ENCODE peak calls at places on chromosomes 5 and 9, in seven cellular contexts. G, C, L, V, B, N and X are unnamed samples.

GRCh38 chr9:125356032-125356431 is 94.4 kb downstream of the GAPVD1 start:
- DNase-seq in B (no peak), L (no peak), N (no peak), C (no peak), G (no peak), V (no peak), X (no peak)

GRCh38 chr5:169408735-169409134 is 107.8 kb upstream of the SLIT3 start:
- DNase-seq in N (no peak), B (no peak), L (no peak), C (no peak), V (no peak), G (no peak), X (no peak)

GRCh38 chr5:76723266-76723665 is 7.3 kb downstream of the F2R start:
- DNase-seq in V (no peak), L (no peak), N (no peak), G (no peak), B (no peak), C (no peak), X (no peak)

GRCh38 chr9:128310461-128310860 is 11.8 kb downstream of the TRUB2 start:
- DNase-seq in C (no peak), V (peak), G (no peak), L (no peak), B (no peak), N (no peak), X (no peak)

GRCh38 chr5:120817044-120817985 is 353.2 kb downstream of the PRR16 start:
- DNase-seq in L (no peak), G (no peak), B (no peak), V (no peak), N (no peak), C (no peak), X (peak)

GRCh38 chr5:132949151-132949550 is 14.3 kb downstream of the AFF4 start:
- DNase-seq in L (no peak), V (no peak), N (no peak), G (no peak), B (no peak), C (no peak), X (no peak)

GRCh38 chr5:92885950-92886349 is 695.1 kb downstream of the NR2F1-AS1 start:
- DNase-seq in N (peak), L (no peak), C (no peak), B (no peak), G (no peak), V (no peak), X (no peak)

GRCh38 chr5:106574820-106575219 is 1095.9 kb downstream of the EFNA5 start:
- DNase-seq in L (no peak), G (no peak), N (no peak), C (no peak), V (no peak), B (no peak), X (no peak)

GRCh38 chr5:134142088-134142487 is 27.6 kb downstream of the TCF7 start:
- DNase-seq in V (no peak), N (no peak), L (peak), G (peak), C (no peak), B (peak), X (no peak)

GRCh38 chr9:33042528-33042927 is 17.5 kb downstream of the DNAJA1 start:
- DNase-seq in V (no peak), N (no peak), B (no peak), L (no peak), C (no peak), G (no peak), X (no peak)

GRCh38 chr9:5355817-5356216 is 16.1 kb upstream of the RLN1 start:
- DNase-seq in G (no peak), N (no peak), B (no peak), V (no peak), L (no peak), C (no peak), X (no peak)

GRCh38 chr5:173201636-173202265 is 33.3 kb downstream of the NKX2-5 start:
- DNase-seq in G (no peak), C (no peak), L (no peak), V (no peak), B (no peak), N (no peak), X (no peak)

GRCh38 chr9:32579706-32580331 is 6.9 kb upstream of the NDUFB6 start:
- DNase-seq in V (peak), N (peak), C (peak), B (peak), G (peak), L (peak), X (peak)

GRCh38 chr5:133974142-133974541 is 5.7 kb upstream of the C5orf15 start:
- DNase-seq in G (no peak), N (no peak), B (no peak), V (no peak), L (no peak), C (no peak), X (no peak)

GRCh38 chr5:157651623-157652376 is 438 bp downstream of the SOX30 start:
- DNase-seq in B (peak), V (peak), G (peak), L (no peak), C (peak), N (no peak), X (peak)

GRCh38 chr9:95181845-95182244 is 135.7 kb downstream of the FANCC start:
- DNase-seq in N (no peak), V (no peak), C (no peak), G (no peak), B (no peak), L (no peak), X (no peak)

GRCh38 chr9:73347123-73347522 is 195.5 kb downstream of the ANXA1 start:
- DNase-seq in G (no peak), N (no peak), V (no peak), B (no peak), L (no peak), C (no peak), X (no peak)

GRCh38 chr5:10528056-10528816 is 35.6 kb upstream of the ANKRD33B start:
- DNase-seq in V (no peak), B (no peak), C (no peak), G (no peak), L (no peak), N (no peak), X (no peak)

GRCh38 chr5:135323701-135324132 is 75.3 kb downstream of the MACROH2A1 start:
- DNase-seq in L (no peak), G (no peak), C (no peak), V (no peak), N (no peak), B (no peak), X (no peak)

GRCh38 chr5:6250121-6250520 is 128.2 kb downstream of the MED10 start:
- DNase-seq in L (no peak), B (no peak), C (no peak), G (no peak), N (no peak), V (no peak), X (no peak)

GRCh38 chr5:175353876-175354275 is 90.1 kb downstream of the DRD1 start:
- DNase-seq in V (no peak), G (no peak), L (no peak), C (no peak), N (no peak), B (no peak), X (no peak)

GRCh38 chr5:175354961-175355360 is 89.0 kb downstream of the DRD1 start:
- DNase-seq in V (no peak), L (no peak), B (no peak), G (no peak), C (no peak), N (no peak), X (no peak)

GRCh38 chr5:175347027-175347426 is 97.0 kb downstream of the DRD1 start:
- DNase-seq in L (no peak), G (no peak), N (no peak), C (no peak), V (no peak), B (no peak), X (no peak)

GRCh38 chr5:175347931-175348330 is 96.1 kb downstream of the DRD1 start:
- DNase-seq in L (no peak), V (no peak), C (no peak), B (no peak), G (no peak), N (no peak), X (no peak)

GRCh38 chr5:175351126-175351525 is 92.9 kb downstream of the DRD1 start:
- DNase-seq in L (no peak), G (no peak), C (no peak), B (no peak), N (no peak), V (peak), X (no peak)
- TF ChIP-seq CTCF in L (no peak), G (no peak), C (no peak), B (no peak), N (no peak), V (no peak), X (no peak)

DNA sequence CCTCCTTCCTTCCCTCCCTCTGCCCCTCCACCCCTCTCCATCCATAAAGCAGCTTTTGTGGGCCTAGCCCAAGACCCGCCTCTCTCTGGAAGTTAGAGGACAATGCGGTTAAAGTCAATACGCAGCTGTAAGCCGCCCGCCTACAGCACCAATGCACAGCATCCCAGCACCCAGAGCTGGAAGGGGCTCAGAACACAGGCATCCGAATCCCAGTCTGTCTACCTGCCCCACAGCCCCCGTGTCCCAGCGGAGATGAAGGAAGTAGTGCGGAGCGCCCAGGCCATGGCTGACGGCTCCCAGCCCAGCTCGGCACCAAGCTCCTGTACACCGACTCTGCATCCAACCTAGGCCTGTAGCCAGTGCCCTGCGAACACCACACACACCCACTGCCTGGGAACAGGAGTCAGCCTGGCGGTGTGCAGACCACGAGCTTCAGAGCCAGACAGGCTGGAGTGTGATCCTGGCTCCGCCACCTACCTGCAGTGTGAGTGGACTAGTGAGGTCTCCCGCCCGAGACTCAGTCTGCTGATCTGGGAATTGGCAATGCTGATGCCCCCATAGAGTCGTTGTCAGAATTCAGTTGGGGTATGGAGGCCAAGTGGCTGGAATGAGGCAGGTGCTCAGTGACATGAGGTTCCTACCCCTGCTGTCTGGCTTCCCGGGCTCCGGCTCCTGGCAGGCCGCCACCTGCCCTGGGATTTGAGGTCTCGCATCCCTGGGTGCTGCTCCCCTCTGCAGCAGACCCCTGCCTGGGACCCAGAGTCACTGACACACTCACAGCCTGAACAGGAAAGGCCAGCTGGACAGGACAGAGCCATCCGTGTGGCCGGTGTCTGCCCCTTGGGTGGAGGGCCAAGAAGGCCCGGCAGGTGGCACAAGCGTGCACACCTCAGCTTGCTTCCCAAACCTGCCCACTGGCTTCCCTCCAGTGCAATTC is 45.1 kb upstream of the RNF130 start:
- DNase-seq in V (no peak), N (peak), B (peak), L (no peak), C (no peak), G (peak), X (peak)
- TF ChIP-seq CTCF in V (no peak), N (peak), B (no peak), L (peak), C (no peak), G (peak), X (peak)

GRCh38 chr5:73766902-73767301 is 140.9 kb downstream of the ARHGEF28 start:
- DNase-seq in G (no peak), N (no peak), B (no peak), V (no peak), C (no peak), L (no peak), X (no peak)

GRCh38 chr5:73764996-73765395 is 139.0 kb downstream of the ARHGEF28 start:
- DNase-seq in V (no peak), L (no peak), N (no peak), C (no peak), G (no peak), B (no peak), X (no peak)

GRCh38 chr5:73764586-73764985 is 138.6 kb downstream of the ARHGEF28 start:
- DNase-seq in L (no peak), C (no peak), B (no peak), G (no peak), V (no peak), N (no peak), X (peak)

GRCh38 chr5:73759771-73760170 is 133.8 kb downstream of the ARHGEF28 start:
- DNase-seq in G (no peak), L (no peak), N (no peak), V (no peak), B (no peak), C (no peak), X (no peak)

DNA sequence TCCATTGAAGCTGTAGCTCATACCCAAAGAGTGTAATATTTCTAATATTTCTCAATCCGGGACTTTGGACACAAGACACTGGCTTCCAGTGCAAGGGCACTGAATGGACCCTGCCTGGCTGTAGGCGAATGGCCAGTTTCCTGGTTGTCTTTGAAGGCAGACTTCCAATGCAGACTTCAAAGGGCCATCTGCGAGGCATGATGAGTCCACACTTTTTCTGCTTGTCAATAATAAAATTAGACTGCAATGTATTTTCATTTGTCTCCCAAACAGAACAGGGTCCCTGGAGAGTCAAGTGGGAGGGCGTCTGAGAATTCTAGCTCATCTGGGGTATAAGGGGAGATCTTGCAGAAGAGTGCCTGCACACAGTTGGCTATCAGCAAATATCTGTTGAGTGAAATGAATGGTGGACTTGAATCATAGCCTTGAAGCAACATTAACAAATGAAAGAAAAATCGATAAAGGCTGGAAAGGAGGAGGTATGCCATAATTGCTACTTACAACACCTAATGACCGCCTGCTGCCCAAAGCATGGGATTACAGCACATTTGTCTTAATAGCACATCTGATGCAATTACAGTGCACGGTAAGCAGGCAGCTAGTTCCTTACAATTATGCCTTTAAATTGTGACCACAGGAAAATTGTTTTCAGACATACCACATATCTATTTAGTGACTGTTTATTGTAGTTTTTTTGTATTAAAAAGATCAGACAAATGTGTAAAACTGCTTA is 137.5 kb downstream of the ARHGEF28 start:
- DNase-seq in G (no peak), C (no peak), N (no peak), V (no peak), B (no peak), L (no peak), X (peak)
- TF ChIP-seq CTCF in G (no peak), C (no peak), N (no peak), V (no peak), B (no peak), L (no peak), X (no peak)

GRCh38 chr5:141040763-141041426 is 10.3 kb upstream of the PCDHB1 start:
- DNase-seq in N (peak), V (peak), B (peak), C (peak), G (peak), L (peak), X (peak)

GRCh38 chr5:141039061-141039460 is 12.1 kb upstream of the PCDHB1 start:
- DNase-seq in N (no peak), C (no peak), L (no peak), G (no peak), B (no peak), V (no peak), X (no peak)

GRCh38 chr5:141040093-141040762 is 10.9 kb upstream of the PCDHB1 start:
- DNase-seq in C (no peak), V (peak), N (peak), B (no peak), G (peak), L (peak), X (peak)

GRCh38 chr5:141039517-141039916 is 11.7 kb upstream of the PCDHB1 start:
- DNase-seq in B (no peak), V (no peak), N (no peak), G (peak), C (no peak), L (no peak), X (no peak)

DNA sequence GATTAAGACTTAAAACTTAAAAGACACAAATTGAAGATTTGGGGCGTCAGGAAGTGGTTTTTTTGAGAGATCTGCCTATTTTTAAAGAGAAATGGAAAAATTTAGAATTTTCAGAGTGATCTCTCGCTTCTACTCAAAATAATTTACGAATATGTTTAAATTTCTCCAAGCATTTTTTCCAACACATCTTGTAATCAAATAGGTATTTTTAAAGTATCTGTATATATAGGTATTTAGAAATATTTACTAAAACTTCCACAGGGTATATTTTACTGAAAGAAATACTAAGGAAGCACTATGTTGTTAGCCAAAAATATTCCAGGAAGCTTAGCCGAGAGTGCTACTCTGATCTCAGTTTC is 9.8 kb upstream of the PCDHB1 start:
- DNase-seq in C (no peak), N (no peak), V (no peak), L (no peak), B (no peak), G (no peak), X (no peak)
- TF ChIP-seq CTCF in C (no peak), N (peak), V (no peak), L (peak), B (no peak), G (no peak), X (no peak)

DNA sequence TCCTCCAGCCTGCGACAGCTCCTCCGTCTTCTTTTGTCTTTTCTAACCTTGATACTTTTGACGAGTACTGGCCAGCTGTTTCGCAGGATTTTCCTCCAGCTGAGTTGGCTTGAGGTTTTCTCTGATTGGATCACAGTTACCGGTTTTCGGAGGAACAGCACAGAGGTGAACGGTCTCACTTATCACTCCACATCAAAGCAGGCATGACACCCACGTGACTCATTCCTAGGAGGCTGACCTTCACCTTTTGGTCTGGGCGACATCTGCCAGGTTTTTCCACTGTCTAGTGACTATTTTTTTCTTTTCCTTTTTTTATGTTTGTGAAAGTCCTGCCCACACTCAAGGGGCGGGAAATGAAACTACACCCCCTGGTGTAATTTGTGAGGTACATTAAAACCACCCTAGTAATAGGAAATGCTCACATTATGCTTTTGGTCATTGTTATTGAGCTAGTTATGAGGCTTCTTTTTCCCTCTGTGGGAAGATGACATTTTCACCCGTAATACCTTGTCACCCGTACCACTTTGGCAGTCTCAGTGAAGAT is 319.2 kb downstream of the GADD45G start:
- DNase-seq in G (no peak), B (no peak), C (no peak), N (no peak), L (no peak), V (no peak), X (no peak)
- TF ChIP-seq CTCF in G (peak), B (no peak), C (no peak), N (peak), L (peak), V (peak), X (no peak)

DNA sequence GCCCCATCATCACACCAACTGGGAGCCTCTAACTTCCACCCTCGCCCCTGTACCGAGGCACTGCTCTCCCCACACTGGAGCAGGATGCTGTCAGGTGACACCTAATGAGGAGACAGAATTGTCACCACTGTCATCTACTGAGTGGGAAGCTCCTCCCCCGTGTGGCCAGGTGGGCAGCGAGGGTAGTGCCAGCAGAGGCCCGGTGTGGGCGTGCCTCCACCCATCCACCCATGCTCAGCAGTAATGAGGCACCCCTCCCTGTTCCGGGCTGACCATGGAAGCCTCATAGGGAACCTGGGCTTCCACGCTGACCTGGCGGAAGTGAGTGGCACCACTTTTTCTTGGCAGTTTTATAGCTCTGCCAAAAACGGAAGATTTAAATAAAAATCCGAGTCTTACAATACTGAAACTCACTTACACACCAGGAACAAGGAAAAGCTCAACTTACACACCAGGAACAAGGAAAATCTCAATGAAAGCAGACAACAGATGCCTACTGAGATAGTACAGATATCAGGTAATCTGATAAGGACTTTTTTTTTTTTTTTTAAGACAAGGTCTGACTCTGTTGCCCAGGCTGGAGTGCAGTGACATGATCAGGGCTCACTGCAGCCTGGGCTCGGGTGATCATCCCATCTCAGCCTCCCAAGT is 30.6 kb upstream of the ASS1 start:
- DNase-seq in C (peak), N (no peak), B (no peak), L (no peak), V (no peak), G (no peak), X (peak)
- TF ChIP-seq CTCF in C (no peak), N (no peak), B (no peak), L (no peak), V (no peak), G (no peak), X (no peak)